ENCODE peak calls at places on chromosome 14, in eight cellular contexts. I, U, F, J, M, N, K and A are unnamed samples.

GRCh38 chr14:20343855-20344205 is 395 bp downstream of the PARP2 start:
- DNase-seq in M (no peak), U (no peak), I (no peak), F (no peak), N (peak; percentile 31), K (no peak), J (no peak), A (no peak)

GRCh38 chr14:105330491-105330895 is 15.9 kb downstream of the PACS2 start:
- DNase-seq in U (no peak), J (peak; percentile 90), N (no peak), I (no peak), F (no peak), M (no peak), K (no peak), A (no peak)

GRCh38 chr14:22981090-22982012 is 1.0 kb downstream of the AJUBA start:
- DNase-seq in J (no peak), N (no peak), F (no peak), M (no peak), U (peak; percentile 16), I (no peak), K (no peak), A (no peak)

GRCh38 chr14:49907186-49907585 is 14.3 kb downstream of the ARF6 start:
- DNase-seq in F (no peak), N (no peak), J (no peak), K (no peak), M (no peak), I (no peak), U (no peak), A (no peak)

GRCh38 chr14:73025544-73025943 is 1.4 kb downstream of the ZFYVE1 start:
- DNase-seq in U (no peak), J (peak; percentile 18), K (no peak), F (no peak), I (no peak), N (no peak), M (no peak), A (no peak)

GRCh38 chr14:77022219-77022852 is 6.2 kb downstream of the IRF2BPL start:
- DNase-seq in N (peak; percentile 57), F (no peak), U (no peak), I (no peak), K (no peak), J (no peak), M (no peak), A (no peak)

GRCh38 chr14:99274346-99275221 is 2.6 kb upstream of the BCL11B start:
- DNase-seq in I (no peak), U (peak; percentile 63), F (no peak), M (peak; percentile 36), N (peak; percentile 97), K (no peak), J (peak; percentile 88), A (peak; percentile 91)

GRCh38 chr14:105484069-105484996 is 2.4 kb upstream of the CRIP1 start:
- DNase-seq in J (peak; percentile 60), F (no peak), I (peak; percentile 49), K (peak; percentile 77), U (peak; percentile 64), M (no peak), N (no peak), A (no peak)

GRCh38 chr14:75794615-75795038 is 133.6 kb downstream of the TTLL5 start:
- DNase-seq in J (peak; percentile 67), N (no peak), I (no peak), U (no peak), F (no peak), K (no peak), M (no peak), A (no peak)

GRCh38 chr14:89244720-89245119 is 172.3 kb downstream of the FOXN3 start:
- DNase-seq in N (no peak), K (no peak), F (no peak), J (no peak), M (no peak), U (no peak), I (no peak), A (no peak)

GRCh38 chr14:94102768-94103482 is 7.6 kb upstream of the IFI27 start:
- DNase-seq in F (no peak), J (no peak), K (no peak), U (no peak), N (no peak), M (no peak), I (no peak), A (no peak)

GRCh38 chr14:104387385-104388010 is 192.1 kb upstream of the C14orf180 start:
- DNase-seq in M (no peak), I (no peak), N (no peak), U (peak; percentile 1), F (no peak), J (no peak), K (peak; percentile 33), A (no peak)

GRCh38 chr14:104872469-104873341 is 7.6 kb downstream of the CEP170B start:
- DNase-seq in I (no peak), F (no peak), J (peak; percentile 84), M (no peak), N (no peak), U (no peak), K (no peak), A (no peak)

GRCh38 chr14:47425302-47425701 is 250.1 kb downstream of the MDGA2 start:
- DNase-seq in U (no peak), K (no peak), N (no peak), I (no peak), M (no peak), J (no peak), F (no peak), A (no peak)

GRCh38 chr14:60515696-60516284 is 6.8 kb downstream of the SIX6 start:
- DNase-seq in J (no peak), N (no peak), M (no peak), I (no peak), K (no peak), U (no peak), F (no peak), A (no peak)

GRCh38 chr14:96727076-96727475 is 70.1 kb upstream of the VRK1 start:
- DNase-seq in J (no peak), F (no peak), U (no peak), M (no peak), N (no peak), I (no peak), K (no peak), A (no peak)

GRCh38 chr14:23360496-23360895 is 4.5 kb downstream of the EFS start:
- DNase-seq in M (no peak), F (no peak), J (no peak), K (peak; percentile 62), I (no peak), N (no peak), U (no peak), A (no peak)

GRCh38 chr14:75409425-75410205 is 18.2 kb upstream of the JDP2 start:
- DNase-seq in M (no peak), K (no peak), U (no peak), F (no peak), N (no peak), J (no peak), I (no peak), A (no peak)

GRCh38 chr14:38256358-38256840 is 506 bp upstream of the CLEC14A start:
- DNase-seq in F (no peak), N (no peak), U (no peak), I (no peak), K (no peak), J (no peak), M (no peak), A (no peak)

GRCh38 chr14:36655054-36655381 is 6.6 kb upstream of the PAX9 start:
- DNase-seq in J (no peak), K (no peak), I (no peak), N (no peak), F (no peak), U (no peak), M (no peak), A (no peak)

GRCh38 chr14:68718033-68718725 is 74.7 kb downstream of the ZFP36L1 start:
- DNase-seq in M (no peak), J (no peak), N (no peak), K (no peak), F (no peak), I (no peak), U (no peak), A (no peak)

GRCh38 chr14:24695265-24696241 is 61.6 kb upstream of the GZMB start:
- DNase-seq in U (no peak), J (no peak), M (no peak), N (no peak), I (no peak), F (no peak), K (no peak), A (no peak)

GRCh38 chr14:53037016-53037415 is 86.2 kb upstream of the FERMT2 start:
- DNase-seq in N (no peak), K (no peak), F (no peak), J (no peak), I (no peak), U (no peak), M (no peak), A (no peak)

GRCh38 chr14:97166497-97166896 is 369.3 kb downstream of the VRK1 start:
- DNase-seq in N (no peak), M (no peak), J (no peak), U (no peak), K (no peak), F (no peak), I (no peak), A (no peak)

GRCh38 chr14:25121342-25122129 is 71.6 kb upstream of the STXBP6 start:
- DNase-seq in I (no peak), F (no peak), U (no peak), K (no peak), M (no peak), J (peak; percentile 90), N (no peak), A (peak; percentile 55)

GRCh38 chr14:39241637-39242036 is 7.9 kb downstream of the MIA2 start:
- DNase-seq in U (no peak), J (no peak), M (no peak), F (no peak), K (no peak), I (no peak), N (no peak), A (no peak)

GRCh38 chr14:80988742-80989429 is 33.5 kb downstream of the TSHR start:
- DNase-seq in I (no peak), J (no peak), N (no peak), U (no peak), F (no peak), M (no peak), K (no peak), A (no peak)

GRCh38 chr14:104678901-104679705 is 10.3 kb upstream of the INF2 start:
- DNase-seq in K (peak; percentile 48), J (no peak), U (no peak), I (no peak), N (no peak), M (no peak), F (no peak), A (no peak)

GRCh38 chr14:54773171-54774006 is 129.2 kb downstream of the GCH1 start:
- DNase-seq in F (peak; percentile 64), K (peak; percentile 84), N (peak; percentile 85), J (peak; percentile 97), I (peak; percentile 56), M (peak; percentile 48), U (peak; percentile 79), A (peak; percentile 80)

GRCh38 chr14:96723946-96724345 is 73.2 kb upstream of the VRK1 start:
- DNase-seq in K (no peak), I (no peak), J (no peak), N (no peak), M (no peak), F (no peak), U (no peak), A (no peak)

GRCh38 chr14:60064491-60065072 is 27.1 kb upstream of the PCNX4 start:
- DNase-seq in F (no peak), K (no peak), U (no peak), I (no peak), M (no peak), J (peak; percentile 47), N (peak; percentile 74), A (no peak)

GRCh38 chr14:105908481-105908911 is 382.1 kb downstream of the TMEM121 start:
- DNase-seq in F (no peak), I (no peak), M (no peak), U (no peak), N (no peak), J (no peak), K (peak; percentile 64), A (no peak)